ENCODE peak calls at places on chromosome 4, in seven cellular contexts. V, J, S, B, X, P and R are unnamed samples.

GRCh38 chr4:125750827-125751466 is 436.2 kb downstream of the FAT4 start:
- ATAC-seq in S (peak), B (no peak), X (no peak), V (no peak), P (no peak), J (peak), R (peak)

GRCh38 chr4:147864591-147864990 is 132.7 kb downstream of the ARHGAP10 start:
- ATAC-seq in V (no peak), X (no peak), P (no peak), S (no peak), J (no peak), B (no peak), R (no peak)

GRCh38 chr4:1693131-1693896 is 9.2 kb upstream of the FAM53A start:
- ATAC-seq in V (peak), X (peak), B (peak), S (peak), P (peak), J (peak), R (peak)

GRCh38 chr4:125958519-125958918 is 643.8 kb downstream of the FAT4 start:
- ATAC-seq in V (no peak), P (no peak), S (no peak), B (no peak), X (no peak), J (no peak), R (no peak)

GRCh38 chr4:67437974-67438713 is 107.2 kb downstream of the CENPC start:
- ATAC-seq in B (no peak), V (no peak), P (no peak), S (peak), X (no peak), J (peak), R (no peak)

GRCh38 chr4:177128306-177128705 is 181.4 kb upstream of the NEIL3 start:
- ATAC-seq in P (no peak), S (no peak), X (no peak), B (no peak), V (no peak), J (no peak), R (no peak)

GRCh38 chr4:101347267-101347556 is at the start of gene PPP3CA:
- ATAC-seq in X (no peak), V (no peak), B (peak), P (no peak), S (no peak), J (peak), R (no peak)

GRCh38 chr4:158291334-158292055 is 81.2 kb downstream of the TMEM144 start:
- ATAC-seq in J (peak), X (no peak), P (no peak), V (no peak), S (no peak), B (no peak), R (no peak)

GRCh38 chr4:142291299-142291698 is 554.8 kb downstream of the INPP4B start:
- ATAC-seq in J (no peak), S (no peak), V (no peak), P (peak), B (no peak), X (no peak), R (no peak)

GRCh38 chr4:40897557-40898203 is 147.9 kb downstream of the NSUN7 start:
- ATAC-seq in P (peak), B (peak), V (peak), X (peak), J (peak), S (peak), R (peak)

GRCh38 chr4:184196730-184197355 is 20.8 kb downstream of the ENPP6 start:
- ATAC-seq in X (no peak), B (no peak), V (no peak), S (no peak), P (no peak), J (peak), R (no peak)

GRCh38 chr4:69656653-69657158 is 3.7 kb upstream of the UGT2A1 start:
- ATAC-seq in B (no peak), X (no peak), J (no peak), V (no peak), S (no peak), P (no peak), R (no peak)

GRCh38 chr4:144338148-144338547 is 197.6 kb upstream of the GYPA start:
- ATAC-seq in X (peak), J (peak), P (no peak), V (no peak), B (no peak), S (no peak), R (no peak)

GRCh38 chr4:110164856-110165255 is 33.6 kb downstream of the ELOVL6 start:
- ATAC-seq in S (no peak), J (no peak), B (peak), P (peak), X (no peak), V (peak), R (no peak)

GRCh38 chr4:122083971-122084370 is 68.2 kb upstream of the BLTP1 start:
- ATAC-seq in J (no peak), P (no peak), B (no peak), S (no peak), X (no peak), V (no peak), R (no peak)

GRCh38 chr4:153792007-153792892 is 3.4 kb upstream of the SFRP2 start:
- ATAC-seq in X (peak), V (peak), S (peak), B (peak), P (no peak), J (peak), R (peak)

GRCh38 chr4:71259305-71259704 is 79.5 kb upstream of the SLC4A4 start:
- ATAC-seq in P (no peak), V (no peak), S (peak), X (no peak), B (no peak), J (peak), R (no peak)

GRCh38 chr4:183563874-183564273 is 59.0 kb downstream of the ING2 start:
- ATAC-seq in P (peak), B (no peak), X (no peak), S (no peak), V (no peak), J (peak), R (no peak)

GRCh38 chr4:158884280-158884679 is 115.5 kb downstream of the FNIP2 start:
- ATAC-seq in J (peak), S (peak), B (no peak), P (no peak), X (no peak), V (no peak), R (peak)

GRCh38 chr4:155207534-155208257 is 740 bp upstream of the NPY2R start:
- ATAC-seq in B (peak), V (no peak), S (no peak), X (no peak), J (peak), P (no peak), R (peak)

GRCh38 chr4:145438298-145438697 is 43.4 kb upstream of the SMAD1 start:
- ATAC-seq in S (no peak), V (no peak), X (no peak), P (no peak), J (no peak), B (no peak), R (no peak)

GRCh38 chr4:87353592-87353991 is 30.9 kb upstream of the HSD17B13 start:
- ATAC-seq in J (peak), P (no peak), X (peak), S (peak), B (no peak), V (no peak), R (peak)

GRCh38 chr4:147088141-147088540 is 142.5 kb upstream of the TTC29 start:
- ATAC-seq in P (no peak), B (no peak), X (no peak), V (no peak), S (no peak), J (no peak), R (no peak)

GRCh38 chr4:174591243-174592021 is 69.1 kb upstream of the HPGD start:
- ATAC-seq in P (peak), V (peak), S (no peak), B (no peak), X (peak), J (peak), R (no peak)

GRCh38 chr4:148359769-148360168 is 82.4 kb downstream of the NR3C2 start:
- ATAC-seq in J (no peak), S (no peak), P (no peak), X (no peak), B (no peak), V (no peak), R (no peak)

GRCh38 chr4:10083861-10084641 is 32.5 kb downstream of the WDR1 start:
- ATAC-seq in B (no peak), S (no peak), J (no peak), X (no peak), V (no peak), P (no peak), R (no peak)

GRCh38 chr4:7876096-7876993 is 63.3 kb downstream of the AFAP1 start:
- ATAC-seq in J (peak), B (peak), V (peak), P (peak), X (no peak), S (peak), R (peak)

GRCh38 chr4:38284294-38285045 is 324.3 kb downstream of the PTTG2 start:
- ATAC-seq in B (no peak), S (no peak), X (no peak), V (no peak), J (no peak), P (no peak), R (no peak)

GRCh38 chr4:4655901-4656300 is 114.1 kb upstream of the STX18 start:
- ATAC-seq in X (no peak), J (no peak), B (no peak), V (no peak), S (no peak), P (no peak), R (no peak)

GRCh38 chr4:40173470-40173875 is 23.4 kb upstream of the RHOH start:
- ATAC-seq in X (peak), B (no peak), P (peak), J (no peak), S (no peak), V (no peak), R (no peak)

GRCh38 chr4:109191216-109191615 is 111.2 kb downstream of the COL25A1 start:
- ATAC-seq in V (no peak), B (no peak), X (no peak), P (no peak), J (no peak), S (no peak), R (no peak)

GRCh38 chr4:72473434-72473900 is 95.6 kb downstream of the ADAMTS3 start:
- ATAC-seq in B (no peak), P (no peak), X (no peak), S (no peak), J (no peak), V (no peak), R (no peak)

GRCh38 chr4:2935762-2936743 is 27.2 kb downstream of the NOP14 start:
- ATAC-seq in P (peak), V (peak), B (no peak), X (peak), S (no peak), J (no peak), R (no peak)

GRCh38 chr4:5734841-5735240 is 23.8 kb downstream of the EVC start:
- ATAC-seq in S (peak), B (no peak), V (no peak), J (peak), X (no peak), P (peak), R (no peak)

GRCh38 chr4:96599752-96600151 is 759.9 kb downstream of the PDHA2 start:
- ATAC-seq in X (no peak), J (no peak), S (no peak), P (no peak), V (no peak), B (no peak), R (no peak)

GRCh38 chr4:122826596-122827257 is at the start of gene FGF2:
- ATAC-seq in V (peak), S (peak), X (peak), B (peak), P (peak), J (peak), R (peak)

GRCh38 chr4:98448923-98449322 is 187.7 kb downstream of the RAP1GDS1 start:
- ATAC-seq in J (peak), X (no peak), P (peak), B (no peak), V (no peak), S (no peak), R (peak)

GRCh38 chr4:78645853-78646757 is 94.5 kb downstream of the ANXA3 start:
- ATAC-seq in S (peak), J (peak), V (no peak), P (no peak), X (no peak), B (peak), R (peak)

GRCh38 chr4:165106518-165106917 is 6.1 kb downstream of the TMEM192 start:
- ATAC-seq in S (no peak), J (no peak), V (no peak), P (no peak), B (no peak), X (no peak), R (no peak)